ENCODE peak calls at places on chromosomes 5 and 9, in nine cellular contexts. O, K, T, C, N, L, U, F and Q are unnamed samples.

GRCh38 chr5:98827161-98827560 is 53.7 kb downstream of the RGMB start:
- DNase-seq in K (peak), O (peak), U (no peak), L (no peak), F (peak), C (no peak), T (no peak), N (no peak), Q (peak)

GRCh38 chr5:34459908-34460307 is 196.2 kb upstream of the RAI14 start:
- DNase-seq in C (no peak), U (no peak), F (no peak), O (no peak), N (no peak), K (no peak), L (no peak), T (no peak), Q (no peak)

GRCh38 chr5:137091473-137091872 is 407.7 kb downstream of the SPOCK1 start:
- DNase-seq in C (no peak), O (no peak), L (no peak), U (no peak), K (no peak), F (no peak), T (no peak), N (no peak), Q (no peak)

GRCh38 chr9:73265876-73266275 is 114.2 kb downstream of the ANXA1 start:
- DNase-seq in C (no peak), K (no peak), F (no peak), T (no peak), L (no peak), U (no peak), N (no peak), O (no peak), Q (no peak)

GRCh38 chr5:68315679-68316271 is 100.2 kb downstream of the PIK3R1 start:
- DNase-seq in C (no peak), O (no peak), L (no peak), T (no peak), F (no peak), N (no peak), K (no peak), U (no peak), Q (no peak)

GRCh38 chr5:14917719-14918118 is 46.1 kb upstream of the ANKH start:
- DNase-seq in F (no peak), T (no peak), C (no peak), U (no peak), O (no peak), K (no peak), N (no peak), L (no peak), Q (peak)

GRCh38 chr5:81754621-81755020 is 3.7 kb upstream of the SSBP2 start:
- DNase-seq in U (no peak), N (no peak), C (no peak), O (no peak), K (no peak), F (no peak), L (no peak), T (no peak), Q (no peak)

GRCh38 chr5:135251099-135251498 is 147.9 kb downstream of the MACROH2A1 start:
- DNase-seq in U (peak), T (no peak), L (no peak), F (no peak), C (peak), K (no peak), N (peak), O (no peak), Q (no peak)

GRCh38 chr5:27830551-27830950 is 792.2 kb upstream of the CDH9 start:
- DNase-seq in F (no peak), C (no peak), O (no peak), U (no peak), T (no peak), N (no peak), L (no peak), K (no peak), Q (peak)

GRCh38 chr5:178589180-178590140 is 733 bp downstream of the COL23A1 start:
- DNase-seq in K (no peak), L (no peak), T (no peak), C (no peak), O (no peak), F (peak), N (peak), U (no peak), Q (peak)

GRCh38 chr9:123453904-123454321 is 97.9 kb downstream of the CRB2 start:
- DNase-seq in L (peak), N (peak), C (peak), T (peak), F (no peak), K (no peak), U (no peak), O (no peak), Q (peak)

GRCh38 chr9:114341152-114341830 is 11.6 kb downstream of the ORM2 start:
- DNase-seq in C (no peak), U (no peak), N (no peak), F (no peak), K (no peak), O (no peak), L (no peak), T (no peak), Q (no peak)

GRCh38 chr5:35853652-35854051 is 3.0 kb upstream of the IL7R start:
- DNase-seq in C (no peak), F (peak), U (no peak), O (no peak), T (no peak), N (no peak), L (no peak), K (no peak), Q (peak)

GRCh38 chr5:14721990-14722656 is 57.6 kb downstream of the OTULIN start:
- DNase-seq in F (no peak), U (no peak), N (no peak), C (no peak), K (no peak), O (no peak), L (no peak), T (no peak), Q (no peak)

GRCh38 chr5:76807296-76807695 is 11.5 kb upstream of the F2RL1 start:
- DNase-seq in N (no peak), T (no peak), K (no peak), C (no peak), O (no peak), F (peak), L (no peak), U (no peak), Q (peak)

GRCh38 chr5:179143446-179143845 is 83.3 kb downstream of the ZNF354C start:
- DNase-seq in T (no peak), O (no peak), F (peak), U (no peak), L (no peak), C (no peak), K (no peak), N (no peak), Q (peak)

GRCh38 chr9:37908283-37908682 is 4.4 kb upstream of the SLC25A51 start:
- DNase-seq in L (no peak), K (no peak), O (no peak), T (no peak), F (no peak), N (no peak), C (peak), U (peak), Q (no peak)

GRCh38 chr5:168109441-168109840 is 182.0 kb upstream of the WWC1 start:
- DNase-seq in U (no peak), K (no peak), N (no peak), C (no peak), T (no peak), L (no peak), F (no peak), O (no peak), Q (peak)

GRCh38 chr9:99389087-99390033 is 167.3 kb downstream of the SEC61B start:
- DNase-seq in O (peak), F (no peak), T (no peak), C (no peak), U (no peak), N (no peak), L (no peak), K (no peak), Q (no peak)

GRCh38 chr9:73213300-73213699 is 61.6 kb downstream of the ANXA1 start:
- DNase-seq in C (no peak), O (no peak), K (no peak), U (no peak), N (no peak), T (no peak), F (no peak), L (no peak), Q (no peak)

GRCh38 chr5:6574537-6574936 is 58.3 kb downstream of the NSUN2 start:
- DNase-seq in N (no peak), T (no peak), F (no peak), L (no peak), O (no peak), C (no peak), K (no peak), U (no peak), Q (peak)

GRCh38 chr9:33023661-33024060 is 1.4 kb upstream of the DNAJA1 start:
- DNase-seq in K (no peak), T (no peak), O (no peak), F (no peak), L (no peak), N (no peak), C (no peak), U (no peak), Q (no peak)

GRCh38 chr5:150132740-150133139 is 22.9 kb downstream of the PDGFRB start:
- DNase-seq in K (no peak), U (no peak), T (no peak), L (no peak), O (no peak), C (no peak), F (no peak), N (no peak), Q (no peak)

GRCh38 chr5:62969409-62970120 is 390.9 kb downstream of the LRRC70 start:
- DNase-seq in C (no peak), K (no peak), U (no peak), N (no peak), O (peak), T (no peak), F (no peak), L (no peak), Q (no peak)

GRCh38 chr9:98978231-98978681 is 34.5 kb downstream of the COL15A1 start:
- DNase-seq in N (no peak), L (no peak), U (no peak), K (no peak), F (no peak), C (no peak), T (no peak), O (no peak), Q (no peak)

GRCh38 chr5:101390317-101390908 is 487.3 kb upstream of the ST8SIA4 start:
- DNase-seq in O (peak), N (no peak), C (no peak), U (no peak), K (no peak), L (no peak), T (no peak), F (peak), Q (peak)

GRCh38 chr5:168268949-168269943 is 22.2 kb upstream of the WWC1 start:
- DNase-seq in F (peak), U (peak), K (peak), C (peak), T (peak), L (peak), O (peak), N (peak), Q (peak)

GRCh38 chr5:90638878-90639277 is 80.3 kb downstream of the ADGRV1 start:
- DNase-seq in O (no peak), T (no peak), U (no peak), F (no peak), C (no peak), K (no peak), N (no peak), L (no peak), Q (no peak)

GRCh38 chr5:31934156-31934555 is 240.0 kb downstream of the GOLPH3 start:
- DNase-seq in C (no peak), N (no peak), U (no peak), F (no peak), T (no peak), K (no peak), O (no peak), L (no peak), Q (no peak)

GRCh38 chr9:131320031-131320685 is 30.6 kb downstream of the PLPP7 start:
- DNase-seq in K (no peak), F (no peak), O (no peak), T (no peak), N (peak), L (peak), U (no peak), C (no peak), Q (peak)

GRCh38 chr5:156325671-156326070 is 1.3 kb upstream of the SGCD start:
- DNase-seq in N (no peak), F (no peak), T (no peak), K (no peak), O (no peak), C (no peak), U (no peak), L (no peak), Q (no peak)

GRCh38 chr5:165076686-165077085 is 1571.3 kb downstream of the MAT2B start:
- DNase-seq in C (no peak), L (no peak), N (no peak), K (no peak), T (no peak), F (no peak), O (no peak), U (no peak), Q (no peak)

GRCh38 chr5:67149057-67149634 is 47.5 kb downstream of the CD180 start:
- DNase-seq in T (no peak), N (no peak), O (no peak), L (no peak), U (no peak), F (peak), C (no peak), K (no peak), Q (no peak)

GRCh38 chr9:123928471-123929176 is 1.3 kb downstream of the DENND1A start:
- DNase-seq in C (no peak), K (no peak), F (peak), O (no peak), N (no peak), L (no peak), T (no peak), U (no peak), Q (peak)

GRCh38 chr5:68159251-68159951 is 56.2 kb upstream of the PIK3R1 start:
- DNase-seq in U (no peak), T (no peak), L (no peak), C (peak), F (peak), O (no peak), N (no peak), K (no peak), Q (no peak)

DNA sequence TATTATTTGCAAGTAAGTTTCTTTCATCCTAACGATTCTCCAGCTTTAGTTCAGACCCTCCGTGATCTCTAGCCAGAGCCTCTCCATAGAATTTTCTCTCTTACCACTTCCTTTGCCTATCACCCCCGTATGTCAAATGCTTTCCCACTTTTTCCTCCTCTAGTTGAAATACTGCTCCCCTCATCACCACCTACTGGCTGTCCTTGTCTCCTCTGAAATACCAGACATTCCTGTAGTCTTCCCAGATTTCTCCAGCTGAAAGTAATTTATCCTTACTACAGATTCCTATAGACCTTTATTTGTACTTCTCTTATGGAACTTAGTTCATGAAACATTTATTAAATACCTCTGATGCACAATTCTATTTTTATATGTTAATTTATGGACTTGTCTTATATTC is 36.0 kb upstream of the GLIPR2 start:
- DNase-seq in C (no peak), L (no peak), F (no peak), T (no peak), N (no peak), O (no peak), U (no peak), K (no peak), Q (peak)
- TF ChIP-seq CTCF in C (no peak), L (no peak), F (no peak), T (no peak), N (no peak), O (no peak), U (peak), K (no peak), Q (peak)

DNA sequence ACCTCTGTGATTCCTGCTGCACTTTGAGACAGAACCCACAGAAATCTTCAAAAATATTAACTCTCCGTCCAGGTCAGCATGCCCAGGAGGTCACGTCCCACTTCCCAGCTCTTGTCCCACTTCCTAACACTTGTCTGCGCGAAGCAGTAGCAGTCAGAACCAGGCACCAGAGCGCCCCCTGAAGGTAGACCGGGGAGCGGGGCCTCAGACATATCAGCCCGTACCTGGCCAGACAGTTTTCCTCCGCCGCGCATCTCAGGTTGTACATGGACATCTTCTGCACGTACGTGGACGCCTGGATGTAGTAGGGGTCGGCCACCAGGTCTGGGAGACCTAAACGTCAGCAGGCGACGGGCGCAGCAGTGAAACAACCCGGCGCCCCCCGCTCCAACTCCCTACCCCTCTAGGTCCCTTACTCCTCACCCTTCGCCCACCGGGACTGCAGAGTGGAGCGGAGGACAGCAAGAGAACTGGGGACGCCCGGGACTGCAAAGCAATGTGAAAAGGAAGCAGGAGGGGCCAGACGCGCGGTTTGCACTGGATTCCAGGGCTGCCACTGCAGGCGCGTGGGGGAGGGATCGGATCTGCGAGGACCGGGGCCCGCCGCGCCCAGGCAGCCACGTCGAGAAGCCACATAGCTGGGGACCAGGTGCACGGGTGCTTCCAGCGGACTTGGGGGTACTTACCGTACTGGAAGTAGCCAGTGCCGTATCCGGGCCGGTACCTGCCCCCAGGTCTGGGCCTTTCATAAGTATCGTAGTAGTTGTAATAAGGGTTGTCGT is 1.2 kb downstream of the LOX start:
- DNase-seq in O (peak), T (peak), L (peak), F (peak), C (peak), N (peak), U (peak), K (peak), Q (peak)
- TF ChIP-seq CTCF in O (peak), T (peak), L (peak), F (peak), C (peak), N (peak), U (peak), K (peak), Q (peak)

DNA sequence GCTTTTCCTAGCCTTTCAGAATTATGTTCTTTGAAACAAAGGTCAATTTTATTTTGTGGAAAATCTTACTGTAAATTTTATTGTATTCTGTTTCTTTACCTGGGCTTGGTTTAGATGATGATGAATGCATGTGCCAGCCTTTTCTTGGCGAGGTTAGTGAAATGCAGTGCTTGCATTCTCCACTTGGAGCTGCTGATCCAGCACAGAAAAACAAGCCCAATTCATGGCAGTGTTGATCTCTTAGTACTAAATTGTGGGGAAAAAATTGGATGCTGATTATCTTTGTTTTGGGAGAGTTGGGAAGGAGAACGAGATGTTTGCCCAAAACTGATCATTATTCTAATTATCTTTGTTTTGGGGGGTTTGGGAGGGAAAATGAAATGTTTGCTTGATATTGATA is 3.7 kb downstream of the HABP4 start:
- DNase-seq in U (no peak), L (no peak), C (peak), O (no peak), K (peak), T (no peak), F (peak), N (no peak), Q (peak)
- TF ChIP-seq CTCF in U (peak), L (peak), C (peak), O (peak), K (peak), T (peak), F (peak), N (peak), Q (peak)

GRCh38 chr5:133047404-133047803 is 4.4 kb upstream of the HSPA4 start:
- DNase-seq in C (no peak), N (no peak), K (no peak), O (no peak), F (no peak), T (no peak), U (no peak), L (no peak), Q (no peak)

GRCh38 chr5:133041157-133041784 is 10.5 kb upstream of the HSPA4 start:
- DNase-seq in L (no peak), O (no peak), F (no peak), T (no peak), K (no peak), N (no peak), U (no peak), C (no peak), Q (no peak)

GRCh38 chr5:133041910-133042309 is 9.9 kb upstream of the HSPA4 start:
- DNase-seq in L (no peak), O (no peak), F (peak), U (no peak), C (no peak), T (no peak), N (no peak), K (no peak), Q (peak)
- TF ChIP-seq CTCF in L (no peak), O (no peak), F (peak), U (no peak), C (no peak), T (no peak), N (no peak), K (no peak), Q (peak)

DNA sequence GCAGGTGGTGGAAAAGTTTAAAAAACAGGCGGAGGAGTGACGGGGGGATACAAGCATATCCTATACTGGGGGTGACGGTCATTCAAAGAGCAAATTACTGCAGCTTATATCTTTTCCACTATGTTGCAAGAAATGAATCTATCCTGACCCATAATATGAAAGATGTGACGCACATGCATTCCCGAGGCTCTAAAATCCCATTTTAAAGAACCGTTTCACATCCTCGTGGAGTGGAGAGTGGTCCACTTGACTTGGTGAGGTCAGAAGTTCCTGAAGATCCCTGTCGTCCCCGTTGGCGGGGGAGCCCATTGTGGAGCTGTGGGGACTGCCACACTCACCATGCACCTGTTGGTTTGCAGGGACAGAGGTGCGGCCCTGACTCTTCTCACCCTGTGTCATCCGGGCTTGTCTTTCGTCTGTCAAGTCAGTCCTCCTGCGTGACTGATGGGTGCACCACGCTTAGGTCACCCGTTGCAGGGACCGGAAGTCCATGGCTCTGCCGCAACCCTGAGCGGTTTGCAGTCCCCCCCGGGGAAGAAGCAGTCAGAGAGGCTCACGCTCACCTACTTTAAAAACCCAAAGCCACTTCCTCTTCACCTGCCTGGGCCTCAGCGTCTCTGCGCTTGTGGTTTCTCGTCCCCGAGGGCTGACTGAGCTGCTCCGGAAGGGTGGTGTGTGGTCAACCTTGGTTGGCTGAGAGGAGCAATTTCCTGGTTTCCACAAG is 53.0 kb downstream of the USP20 start:
- DNase-seq in O (peak), L (peak), N (peak), F (no peak), U (no peak), C (no peak), K (no peak), T (no peak), Q (no peak)
- TF ChIP-seq CTCF in O (no peak), L (no peak), N (no peak), F (no peak), U (no peak), C (no peak), K (no peak), T (no peak), Q (no peak)

GRCh38 chr9:79432485-79432884 is 139.3 kb upstream of the TLE4 start:
- DNase-seq in N (no peak), T (no peak), C (no peak), K (peak), O (no peak), L (no peak), F (no peak), U (no peak), Q (no peak)
- TF ChIP-seq CTCF in N (no peak), T (no peak), C (no peak), K (no peak), O (peak), L (no peak), F (no peak), U (no peak), Q (no peak)